ENCODE peak calls at places on chromosomes 2 and 18, in six cellular contexts. J, H, I, N, R and A are unnamed samples.
A peak's percentile ranks its signal among the peaks of the same experiment; 100 is the strongest.

GRCh38 chr18:11672198-11672597 is 16.9 kb upstream of the GNAL start:
- DNase-seq in J (no peak), H (no peak), I (no peak), N (no peak), R (no peak), A (no peak)

GRCh38 chr18:58865009-58865345 is 300 bp downstream of the ZNF532 start:
- DNase-seq in J (no peak), H (no peak), I (no peak), N (no peak), R (no peak), A (no peak)

GRCh38 chr2:7539760-7540159 is 622.5 kb downstream of the RNF144A start:
- DNase-seq in J (no peak), H (no peak), I (no peak), N (no peak), R (no peak), A (no peak)

GRCh38 chr2:174575124-174575776 is 22.4 kb downstream of the WIPF1 start:
- DNase-seq in J (peak; percentile 26), H (no peak), I (no peak), N (no peak), R (no peak), A (no peak)

GRCh38 chr2:237593596-237594310 is 3.2 kb upstream of the RAB17 start:
- DNase-seq in J (no peak), H (no peak), I (no peak), N (no peak), R (no peak), A (no peak)

GRCh38 chr2:216830346-216830745 is 29.5 kb downstream of the TNP1 start:
- DNase-seq in J (no peak), H (no peak), I (no peak), N (no peak), R (no peak), A (no peak)

GRCh38 chr2:133837441-133838090 is 269.3 kb upstream of the NCKAP5 start:
- DNase-seq in J (no peak), H (peak; percentile 30), I (no peak), N (no peak), R (no peak), A (no peak)

GRCh38 chr2:207048421-207048820 is 109.1 kb downstream of the CPO start:
- DNase-seq in J (no peak), H (no peak), I (peak; percentile 11), N (no peak), R (no peak), A (no peak)

GRCh38 chr2:119119076-119119710 is 39.4 kb downstream of the C1QL2 start:
- DNase-seq in J (no peak), H (no peak), I (no peak), N (no peak), R (no peak), A (no peak)

GRCh38 chr2:198692907-198693510 is 764.7 kb downstream of the SATB2 start:
- DNase-seq in J (no peak), H (no peak), I (no peak), N (no peak), R (no peak), A (no peak)

GRCh38 chr2:44053052-44053451 is 57.3 kb upstream of the LRPPRC start:
- DNase-seq in J (no peak), H (no peak), I (no peak), N (no peak), R (no peak), A (no peak)

GRCh38 chr2:173749315-173749714 is 215.9 kb downstream of the SP3 start:
- DNase-seq in J (no peak), H (peak; percentile 74), I (no peak), N (no peak), R (no peak), A (no peak)

GRCh38 chr2:30238143-30238800 is 6.9 kb downstream of the LBH start:
- DNase-seq in J (no peak), H (no peak), I (no peak), N (no peak), R (no peak), A (no peak)

GRCh38 chr2:59249441-59250330 is 1008.6 kb upstream of the FANCL start:
- DNase-seq in J (peak; percentile 44), H (no peak), I (no peak), N (no peak), R (peak; percentile 60), A (no peak)

GRCh38 chr2:127105656-127106456 is 1.1 kb downstream of the BIN1 start:
- DNase-seq in J (peak; percentile 32), H (peak; percentile 24), I (peak; percentile 29), N (peak; percentile 59), R (peak; percentile 48), A (no peak)

GRCh38 chr2:130985831-130986649 is 107.2 kb downstream of the FAM168B start:
- DNase-seq in J (no peak), H (no peak), I (no peak), N (no peak), R (no peak), A (no peak)

GRCh38 chr2:19812166-19812565 is 89.6 kb downstream of the TTC32 start:
- DNase-seq in J (no peak), H (no peak), I (no peak), N (no peak), R (no peak), A (no peak)